ENCODE peak calls at places on chromosomes 5 and 9, in nine cellular contexts. B is choroid plexus epithelial cell; G is Calu3; I is brain microvascular endothelial cell; O is activated CD8-positive, alpha-beta T cell treated with anti-CD3 and anti-CD28 coated beads for 36 hours; L is fibroblast of lung; X is endothelial cell; E is epithelial cell of esophagus; H is A673. V is an unnamed sample.
A peak's percentile ranks its signal among the peaks of the same experiment; 100 is the strongest.

GRCh38 chr5:77015938-77016569 is 14.2 kb upstream of the AGGF1 start:
- DNase-seq in B (peak; percentile 91), G (no peak), I (peak; percentile 56), O (no peak), L (peak; percentile 81), X (no peak), E (peak; percentile 66), H (peak; percentile 71), V (no peak)

GRCh38 chr9:126504086-126504976 is 109.4 kb upstream of the LMX1B start:
- DNase-seq in B (no peak), G (no peak), I (no peak), O (no peak), L (no peak), X (no peak), E (no peak), H (no peak), V (no peak)

GRCh38 chr5:1322955-1323802 is 21.7 kb downstream of the CLPTM1L start:
- DNase-seq in B (no peak), G (no peak), I (no peak), O (no peak), L (no peak), X (no peak), E (no peak), H (no peak), V (no peak)

GRCh38 chr5:136084698-136085097 is 47.9 kb upstream of the SMAD5 start:
- DNase-seq in B (no peak), G (no peak), I (no peak), O (no peak), L (no peak), X (no peak), E (no peak), H (no peak), V (no peak)

GRCh38 chr5:13591621-13592020 is 352.9 kb downstream of the DNAH5 start:
- DNase-seq in B (peak; percentile 71), G (peak; percentile 14), I (peak; percentile 84), O (no peak), L (peak; percentile 4), X (no peak), E (peak; percentile 90), H (no peak), V (no peak)

GRCh38 chr5:176178789-176179188 is 59.4 kb upstream of the SIMC1 start:
- DNase-seq in B (no peak), G (peak; percentile 12), I (no peak), O (peak; percentile 17), L (no peak), X (no peak), E (no peak), H (no peak), V (no peak)

GRCh38 chr9:98315551-98316060 is 60.2 kb upstream of the TBC1D2 start:
- DNase-seq in B (peak; percentile 91), G (peak; percentile 84), I (peak; percentile 82), O (peak; percentile 92), L (peak; percentile 86), X (peak; percentile 94), E (peak; percentile 81), H (peak; percentile 85), V (peak; percentile 89)

GRCh38 chr9:129646654-129647053 is 4.7 kb upstream of the ASB6 start:
- DNase-seq in B (no peak), G (no peak), I (no peak), O (no peak), L (no peak), X (no peak), E (no peak), H (no peak), V (no peak)

GRCh38 chr5:135233477-135233876 is 165.6 kb downstream of the MACROH2A1 start:
- DNase-seq in B (no peak), G (no peak), I (no peak), O (no peak), L (no peak), X (no peak), E (no peak), H (no peak), V (no peak)

GRCh38 chr5:6788956-6789649 is 75.9 kb downstream of the TENT4A start:
- DNase-seq in B (no peak), G (no peak), I (no peak), O (no peak), L (no peak), X (no peak), E (no peak), H (no peak), V (no peak)

GRCh38 chr9:89839427-89839826 is 234.6 kb downstream of the GADD45G start:
- DNase-seq in B (no peak), G (no peak), I (no peak), O (no peak), L (no peak), X (no peak), E (no peak), H (no peak), V (no peak)

GRCh38 chr5:133384903-133385302 is 227.4 kb downstream of the FSTL4 start:
- DNase-seq in B (no peak), G (no peak), I (no peak), O (no peak), L (no peak), X (no peak), E (no peak), H (no peak), V (no peak)

GRCh38 chr5:69367697-69368279 is 1.5 kb downstream of the AK6 start:
- DNase-seq in B (no peak), G (no peak), I (no peak), O (no peak), L (no peak), X (no peak), E (no peak), H (no peak), V (no peak)

GRCh38 chr5:69368458-69369368 is 607 bp downstream of the AK6 start:
- DNase-seq in B (peak; percentile 10), G (peak; percentile 5), I (peak; percentile 15), O (peak; percentile 54), L (peak; percentile 56), X (peak; percentile 11), E (no peak), H (peak; percentile 48), V (peak; percentile 22)

GRCh38 chr5:69364850-69365249 is 4.5 kb downstream of the AK6 start:
- DNase-seq in B (no peak), G (no peak), I (no peak), O (no peak), L (peak; percentile 3), X (no peak), E (no peak), H (no peak), V (no peak)

GRCh38 chr5:69360442-69360841 is 8.9 kb downstream of the AK6 start:
- DNase-seq in B (no peak), G (no peak), I (no peak), O (no peak), L (no peak), X (no peak), E (no peak), H (no peak), V (no peak)

DNA sequence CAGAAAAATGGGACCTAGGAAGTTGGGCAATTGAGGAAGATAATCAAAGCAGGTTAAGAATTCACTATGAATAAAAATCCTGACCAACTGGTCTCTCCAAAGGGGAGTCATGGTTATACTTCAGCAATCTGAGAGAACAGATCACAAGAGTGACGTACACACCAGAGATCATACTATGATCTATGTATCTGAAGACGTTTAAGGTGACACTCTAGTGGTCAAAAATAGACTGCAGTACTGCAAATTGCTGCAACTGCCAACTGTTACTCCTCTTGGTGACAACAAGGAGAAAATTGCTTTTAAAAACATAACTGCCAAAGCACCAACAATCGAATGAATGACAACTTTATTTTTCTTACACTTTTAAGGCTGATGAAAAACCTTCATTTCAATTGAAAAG is 4.9 kb downstream of the AK6 start:
- DNase-seq in B (peak; percentile 54), G (no peak), I (peak; percentile 13), O (peak; percentile 12), L (peak; percentile 13), X (no peak), E (peak; percentile 24), H (peak; percentile 49), V (peak; percentile 31)
- TF ChIP-seq CTCF in B (peak; percentile 49), G (no peak), I (peak; percentile 50), O (peak; percentile 33), L (no peak), X (peak; percentile 60), E (peak; percentile 42), H (peak; percentile 53), V (peak; percentile 17)

DNA sequence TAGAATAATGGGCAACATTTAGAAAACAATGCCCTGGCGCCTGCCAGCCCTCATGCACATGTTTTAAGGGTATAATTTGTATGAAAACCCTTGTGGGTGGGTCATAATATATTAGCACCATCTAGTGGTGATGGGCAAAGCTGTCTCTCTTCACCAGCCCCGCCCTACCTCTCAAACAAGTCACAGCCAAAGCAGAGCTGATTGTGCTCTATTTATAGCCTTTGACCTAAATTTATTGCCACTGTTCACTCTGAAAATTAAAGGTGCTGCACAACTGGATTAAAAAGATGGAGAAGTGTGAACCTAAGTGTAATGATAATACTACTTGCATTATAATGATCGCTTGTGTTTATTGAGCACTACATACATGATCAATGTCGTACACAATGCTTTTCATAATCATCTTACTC is 131.9 kb upstream of the ANKH start:
- DNase-seq in B (peak; percentile 88), G (peak; percentile 53), I (peak; percentile 77), O (peak; percentile 76), L (peak; percentile 80), X (peak; percentile 45), E (peak; percentile 76), H (peak; percentile 79), V (peak; percentile 65)
- TF ChIP-seq CTCF in B (peak; percentile 87), G (peak; percentile 60), I (peak; percentile 83), O (peak; percentile 67), L (peak; percentile 71), X (peak; percentile 70), E (peak; percentile 76), H (peak; percentile 85), V (peak; percentile 74)

DNA sequence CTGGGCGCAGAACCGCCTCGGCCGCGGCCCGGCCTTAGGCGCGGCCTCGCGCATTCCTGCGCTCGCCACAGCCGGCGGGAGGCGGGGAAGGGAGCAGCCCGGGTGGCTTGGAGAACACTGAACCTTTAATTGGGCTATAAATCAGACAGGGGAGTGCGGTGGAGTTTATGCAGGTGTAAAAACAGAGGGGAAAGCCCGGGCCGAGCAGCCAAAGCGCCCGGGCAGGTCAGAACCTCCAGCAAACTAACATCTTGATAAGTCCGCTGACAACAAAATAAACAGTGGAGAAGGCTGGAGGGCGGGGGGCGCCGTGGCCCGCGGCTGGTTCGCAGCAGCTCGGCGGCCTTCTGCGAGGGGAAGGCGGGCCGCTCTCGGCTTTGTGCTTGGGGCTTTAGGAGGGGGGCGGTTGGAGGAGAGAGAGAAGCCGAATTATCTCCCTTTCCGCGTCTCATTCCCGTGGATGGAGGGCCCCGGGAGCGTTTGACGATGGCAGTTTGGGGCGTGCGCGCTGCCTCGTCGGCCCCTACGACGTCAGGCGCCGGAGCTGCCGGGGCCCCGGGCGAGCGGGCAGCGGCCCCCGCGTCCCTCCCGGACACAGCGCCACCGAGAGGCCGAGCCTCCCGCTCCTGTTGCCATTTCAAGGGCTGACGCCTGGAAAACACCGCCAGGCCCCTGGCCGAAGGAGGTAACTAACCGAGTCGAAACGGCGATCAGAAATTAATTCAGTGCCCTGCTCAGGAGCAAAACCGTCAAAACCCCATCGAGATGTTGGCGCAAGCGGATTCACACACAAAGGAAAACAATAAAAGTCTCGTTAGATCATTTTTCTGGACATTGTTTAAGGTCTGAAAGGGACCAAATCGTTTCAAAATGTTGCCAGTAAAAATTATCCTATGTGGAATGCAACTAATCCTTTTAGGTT is 11.2 kb downstream of the FOXD1 start:
- DNase-seq in B (peak; percentile 88), G (peak; percentile 86), I (peak; percentile 53), O (no peak), L (peak; percentile 77), X (peak; percentile 72), E (peak; percentile 29), H (peak; percentile 37), V (peak; percentile 50)
- TF ChIP-seq CTCF in B (peak; percentile 64), G (peak; percentile 60), I (peak; percentile 65), O (no peak), L (peak; percentile 35), X (no peak), E (peak; percentile 31), H (peak; percentile 55), V (no peak)

GRCh38 chr5:29367176-29367833 is 1826.2 kb upstream of the CDH6 start:
- DNase-seq in B (no peak), G (no peak), I (no peak), O (no peak), L (no peak), X (no peak), E (peak; percentile 0), H (peak; percentile 31), V (no peak)
- TF ChIP-seq CTCF in B (no peak), G (peak; percentile 39), I (no peak), O (no peak), L (no peak), X (no peak), E (no peak), H (peak; percentile 53), V (no peak)

V was measured in GM13976.